ENCODE peak calls at places on chromosome 3, in seven cellular contexts. V, A, Z, J, P, H and C are unnamed samples.

GRCh38 chr3:133935843-133936825 is 40.5 kb upstream of the RAB6B start:
- DNase-seq in V (no peak), A (no peak), Z (no peak), J (no peak), P (no peak), H (no peak), C (no peak)

GRCh38 chr3:167241048-167241845 is 138.8 kb downstream of the ZBBX start:
- DNase-seq in V (no peak), A (no peak), Z (no peak), J (no peak), P (no peak), H (no peak), C (no peak)

GRCh38 chr3:141942006-141942405 is 65.6 kb downstream of the ATP1B3 start:
- DNase-seq in V (no peak), A (no peak), Z (no peak), J (no peak), P (no peak), H (no peak), C (no peak)

GRCh38 chr3:9198261-9198660 is 51.2 kb downstream of the SRGAP3 start:
- DNase-seq in V (no peak), A (no peak), Z (no peak), J (no peak), P (no peak), H (no peak), C (no peak)

GRCh38 chr3:122996038-122996580 is 31.5 kb downstream of the SEMA5B start:
- DNase-seq in V (no peak), A (no peak), Z (no peak), J (no peak), P (no peak), H (no peak), C (no peak)

GRCh38 chr3:113948015-113948917 is 453 bp downstream of the ZDHHC23 start:
- DNase-seq in V (peak; percentile 32), A (peak; percentile 80), Z (peak; percentile 89), J (no peak), P (peak; percentile 51), H (no peak), C (no peak)

GRCh38 chr3:149376728-149377407 is 581 bp downstream of the TM4SF1 start:
- DNase-seq in V (no peak), A (no peak), Z (no peak), J (peak; percentile 53), P (no peak), H (no peak), C (no peak)

GRCh38 chr3:119279101-119279554 is 15.1 kb upstream of the ARHGAP31 start:
- DNase-seq in V (no peak), A (no peak), Z (peak; percentile 39), J (no peak), P (peak; percentile 63), H (no peak), C (no peak)

GRCh38 chr3:28916713-28917499 is 364.0 kb upstream of the RBMS3 start:
- DNase-seq in V (no peak), A (peak; percentile 40), Z (peak; percentile 63), J (peak; percentile 71), P (peak; percentile 36), H (peak; percentile 25), C (peak; percentile 60)

GRCh38 chr3:111801697-111802655 is 57.1 kb upstream of the PHLDB2 start:
- DNase-seq in V (no peak), A (no peak), Z (no peak), J (peak; percentile 93), P (no peak), H (peak; percentile 89), C (no peak)

GRCh38 chr3:25041871-25042584 is 386.0 kb upstream of the RARB start:
- DNase-seq in V (no peak), A (no peak), Z (no peak), J (no peak), P (no peak), H (no peak), C (no peak)
- TF ChIP-seq CTCF in V (no peak), A (no peak), Z (no peak), J (no peak), P (no peak), H (no peak), C (no peak)

GRCh38 chr3:125916376-125916978 is 52.5 kb upstream of the ROPN1B start:
- DNase-seq in V (peak; percentile 36), A (peak; percentile 91), Z (peak; percentile 98), J (peak; percentile 94), P (no peak), H (peak; percentile 77), C (peak; percentile 65)
- TF ChIP-seq CTCF in V (no peak), A (peak; percentile 54), Z (no peak), J (no peak), P (no peak), H (no peak), C (peak; percentile 29)

GRCh38 chr3:156535798-156536197 is 19.1 kb downstream of the SSR3 start:
- DNase-seq in V (no peak), A (no peak), Z (no peak), J (no peak), P (no peak), H (no peak), C (no peak)

GRCh38 chr3:156533205-156533604 is 21.7 kb downstream of the SSR3 start:
- DNase-seq in V (no peak), A (no peak), Z (no peak), J (peak; percentile 60), P (no peak), H (no peak), C (no peak)

GRCh38 chr3:156532730-156533129 is 22.2 kb downstream of the SSR3 start:
- DNase-seq in V (no peak), A (no peak), Z (no peak), J (no peak), P (no peak), H (no peak), C (no peak)

GRCh38 chr3:156536524-156537316 is 18.2 kb downstream of the SSR3 start:
- DNase-seq in V (no peak), A (no peak), Z (no peak), J (no peak), P (no peak), H (no peak), C (no peak)

GRCh38 chr3:156535162-156535627 is 19.7 kb downstream of the SSR3 start:
- DNase-seq in V (peak; percentile 62), A (no peak), Z (peak; percentile 71), J (peak; percentile 98), P (peak; percentile 78), H (peak; percentile 98), C (no peak)
- TF ChIP-seq CTCF in V (peak; percentile 38), A (no peak), Z (peak; percentile 31), J (peak; percentile 54), P (no peak), H (peak; percentile 30), C (no peak)

DNA sequence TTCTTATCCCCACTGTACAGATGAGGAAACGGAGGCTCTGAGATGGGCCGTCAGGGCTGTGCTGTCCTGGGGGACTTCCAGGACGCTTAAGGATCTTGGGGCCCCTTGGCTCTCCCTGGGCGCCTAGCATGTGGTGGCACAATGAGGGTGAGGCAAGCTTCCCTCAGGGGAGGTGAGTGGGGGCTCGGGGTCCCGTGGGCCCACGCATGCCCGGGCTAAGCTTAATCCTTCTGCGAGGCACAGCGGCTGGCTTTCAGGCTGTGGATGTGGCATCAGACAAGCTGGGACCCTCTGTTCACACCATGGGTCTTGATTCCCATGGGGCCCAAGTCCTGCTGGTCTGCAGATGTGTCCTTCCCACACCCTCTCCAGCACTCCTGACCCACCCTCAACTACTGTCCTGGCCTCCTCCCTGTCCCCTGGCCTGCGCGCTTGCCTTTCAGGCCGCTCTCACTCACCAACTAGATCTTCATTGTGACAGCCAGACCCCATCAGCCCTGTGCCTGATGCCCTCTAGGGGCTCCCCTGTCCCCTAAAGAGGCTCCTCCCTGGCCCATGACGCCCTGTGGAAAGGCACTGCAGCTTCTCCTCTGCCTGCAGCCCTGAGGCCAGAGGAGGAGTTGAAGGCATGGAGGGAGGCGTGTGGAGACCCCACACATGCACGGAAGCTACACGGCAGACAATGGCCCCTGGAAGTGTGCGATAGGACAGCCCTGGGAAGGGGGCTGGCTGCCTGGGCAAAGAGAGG is 11.3 kb downstream of the DUSP7 start:
- DNase-seq in V (no peak), A (no peak), Z (peak; percentile 80), J (no peak), P (no peak), H (no peak), C (no peak)
- TF ChIP-seq CTCF in V (no peak), A (no peak), Z (peak; percentile 36), J (no peak), P (no peak), H (no peak), C (no peak)